ENCODE peak calls at places on chromosomes 12 and 14, in seven cellular contexts. K is right atrium auricular region; G is hepatocyte; B is aorta; M is effector memory CD4-positive, alpha-beta T cell; Z is heart left ventricle; H is adrenal gland. X is an unnamed sample.
A peak's percentile ranks its signal among the peaks of the same experiment; 100 is the strongest.

GRCh38 chr12:106304001-106304421 is 1.5 kb downstream of the TCP11L2 start:
- DNase-seq in K (no peak), G (peak; percentile 24), B (no peak), M (no peak), Z (no peak), H (no peak), X (no peak)

GRCh38 chr14:36981832-36982528 is 190.4 kb downstream of the SLC25A21 start:
- DNase-seq in K (no peak), G (no peak), B (no peak), M (no peak), Z (no peak), H (no peak), X (no peak)

GRCh38 chr12:4148418-4149056 is 125.0 kb upstream of the CCND2 start:
- DNase-seq in K (no peak), G (no peak), B (peak; percentile 79), M (peak; percentile 45), Z (peak; percentile 54), H (peak; percentile 33), X (no peak)

GRCh38 chr14:71730471-71730870 is 201.8 kb upstream of the RGS6 start:
- DNase-seq in K (no peak), G (no peak), B (no peak), M (no peak), Z (no peak), H (no peak), X (no peak)

GRCh38 chr12:58387199-58387598 is 445.8 kb downstream of the ATP23 start:
- DNase-seq in K (no peak), G (no peak), B (no peak), M (no peak), Z (no peak), H (no peak), X (no peak)

GRCh38 chr14:94823556-94824341 is 53.8 kb upstream of the GSC start:
- DNase-seq in K (no peak), G (no peak), B (no peak), M (no peak), Z (no peak), H (no peak), X (no peak)

GRCh38 chr12:26767116-26767515 is 65.9 kb downstream of the ITPR2 start:
- DNase-seq in K (no peak), G (no peak), B (no peak), M (no peak), Z (no peak), H (no peak), X (no peak)

GRCh38 chr14:74362361-74362915 is 14.2 kb downstream of the VRTN start:
- DNase-seq in K (peak; percentile 89), G (peak; percentile 87), B (peak; percentile 89), M (peak; percentile 24), Z (peak; percentile 82), H (peak; percentile 82), X (peak; percentile 89)

GRCh38 chr12:124581299-124581698 is 13.9 kb upstream of the NCOR2 start:
- DNase-seq in K (no peak), G (no peak), B (no peak), M (no peak), Z (no peak), H (peak; percentile 50), X (no peak)

GRCh38 chr12:7642876-7643309 is 22.8 kb downstream of the APOBEC1 start:
- DNase-seq in K (no peak), G (no peak), B (no peak), M (no peak), Z (no peak), H (no peak), X (no peak)

GRCh38 chr14:22668417-22668816 is 24.3 kb upstream of the OR6J1 start:
- DNase-seq in K (no peak), G (peak; percentile 43), B (no peak), M (no peak), Z (no peak), H (no peak), X (no peak)

GRCh38 chr14:41285193-41285748 is 321.4 kb upstream of the LRFN5 start:
- DNase-seq in K (no peak), G (peak; percentile 77), B (no peak), M (no peak), Z (no peak), H (peak; percentile 36), X (no peak)

GRCh38 chr12:51846209-51846779 is 2.2 kb downstream of the FIGNL2 start:
- DNase-seq in K (no peak), G (no peak), B (no peak), M (no peak), Z (no peak), H (no peak), X (no peak)

GRCh38 chr12:1758887-1759286 is 61.5 kb upstream of the LRTM2 start:
- DNase-seq in K (no peak), G (no peak), B (no peak), M (no peak), Z (no peak), H (no peak), X (no peak)

GRCh38 chr12:55619352-55620138 is 17.1 kb upstream of the OR10P1 start:
- DNase-seq in K (no peak), G (peak; percentile 93), B (no peak), M (no peak), Z (no peak), H (peak; percentile 56), X (no peak)

GRCh38 chr14:91754819-91755218 is 22.9 kb upstream of the CATSPERB start:
- DNase-seq in K (no peak), G (no peak), B (no peak), M (no peak), Z (no peak), H (no peak), X (no peak)

GRCh38 chr12:94863286-94863685 is 140.2 kb downstream of the NDUFA12 start:
- DNase-seq in K (no peak), G (no peak), B (no peak), M (no peak), Z (no peak), H (no peak), X (no peak)
- H3K4me1 ChIP-seq in K (no peaks in the 10 kb centered on the region), G (no peaks in the 10 kb centered on the region), B (no peaks in the 10 kb centered on the region), M (no peaks in the 10 kb centered on the region), Z (no peaks in the 10 kb centered on the region), H (no peaks in the 10 kb centered on the region), X (no peaks in the 10 kb centered on the region)

DNA sequence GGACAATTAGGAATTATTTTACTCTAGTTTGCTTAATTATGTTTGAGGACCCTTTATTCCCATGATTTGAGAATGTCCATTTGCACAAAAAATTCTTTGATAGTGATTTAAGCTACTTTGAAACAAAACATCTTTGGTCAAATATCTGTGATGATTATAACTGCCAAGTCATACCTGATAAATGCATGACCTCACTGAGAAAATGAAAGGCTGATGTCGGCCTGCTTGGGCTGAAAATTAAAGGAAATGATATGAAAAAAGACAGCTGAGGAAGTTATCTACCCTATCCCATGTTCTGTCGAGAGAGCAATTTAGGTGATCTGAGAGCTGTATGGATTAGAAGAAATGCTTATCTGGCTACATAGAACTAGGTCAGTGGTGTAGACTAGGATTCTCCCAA is 43.6 kb downstream of the ATL1 start:
- DNase-seq in K (no peak), G (no peak), B (no peak), M (no peak), Z (no peak), H (no peak), X (no peak)
- H3K27me3 ChIP-seq in K (no peaks in the 10 kb centered on the region), G (no peaks in the 10 kb centered on the region), B (no peaks in the 10 kb centered on the region), M (no peaks in the 10 kb centered on the region), Z (no peaks in the 10 kb centered on the region), H (no peaks in the 10 kb centered on the region), X (no peaks in the 10 kb centered on the region)

DNA sequence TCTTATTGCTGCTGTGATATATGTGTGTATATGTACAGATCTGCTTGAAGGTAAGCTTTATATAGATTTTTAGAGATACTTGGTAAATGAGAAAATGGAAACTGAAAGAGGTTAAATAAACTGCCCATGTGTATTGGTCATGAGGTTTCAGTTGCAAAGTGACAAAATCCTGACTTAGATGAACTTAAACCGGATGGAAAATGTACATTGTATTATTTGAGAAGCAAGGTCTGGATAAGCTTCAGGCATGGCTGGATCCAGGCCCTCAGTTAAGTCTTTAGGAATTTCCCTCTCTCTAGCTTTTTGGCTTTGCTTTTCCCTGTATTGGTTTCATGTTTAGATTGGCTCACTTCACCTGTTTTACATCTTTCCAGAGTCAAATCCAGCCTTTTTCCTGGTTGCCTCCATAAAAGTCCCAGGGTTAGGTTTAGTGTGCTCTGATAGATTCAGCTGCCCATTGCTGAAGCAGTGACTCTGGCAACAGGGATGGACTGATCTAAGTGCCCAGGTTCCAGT is 21.0 kb upstream of the MAP1LC3B2 start:
- DNase-seq in K (no peak), G (no peak), B (no peak), M (no peak), Z (no peak), H (no peak), X (no peak)
- H3K4me1 ChIP-seq in K (no peaks in the 10 kb centered on the region), G (peaks cover 20% of the 10 kb centered on the region), B (peaks cover 1% of the 10 kb centered on the region), M (peaks cover 5% of the 10 kb centered on the region), Z (peaks cover 19% of the 10 kb centered on the region), H (no peaks in the 10 kb centered on the region), X (peaks cover 56% of the 10 kb centered on the region)

DNA sequence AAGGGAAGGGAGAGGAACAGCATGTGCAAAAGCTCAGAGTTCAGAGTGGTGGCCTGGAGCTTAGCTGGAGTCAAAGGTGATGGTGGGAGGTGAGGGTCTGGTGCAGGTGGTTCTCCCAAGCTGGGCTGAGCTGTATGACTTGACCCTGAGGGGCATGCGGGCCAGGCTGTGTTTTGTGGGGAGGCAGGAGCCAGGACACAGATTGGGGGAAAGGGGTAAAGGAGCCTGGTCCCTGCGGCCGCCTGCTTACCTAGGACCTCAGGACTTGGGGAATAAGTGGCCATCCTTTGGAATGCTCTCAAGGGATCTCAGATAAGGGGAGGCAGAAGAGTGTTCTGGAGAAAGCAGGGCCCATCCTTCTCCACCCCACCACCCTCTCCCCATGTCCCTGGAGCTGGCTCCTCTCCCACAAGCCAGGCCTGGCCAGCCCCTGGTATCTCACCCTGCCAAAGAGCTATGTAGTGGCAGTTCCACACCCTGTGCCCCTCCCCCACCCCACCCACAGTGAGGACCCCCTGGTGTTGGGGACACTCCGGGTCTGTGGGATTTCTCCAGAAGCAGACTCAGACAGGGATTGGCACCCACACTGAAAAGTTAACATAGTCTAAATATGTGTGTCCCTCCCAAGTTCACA is 19.9 kb upstream of the CEP170B start:
- DNase-seq in K (no peak), G (no peak), B (no peak), M (no peak), Z (no peak), H (no peak), X (no peak)
- H3K27me3 ChIP-seq in K (peaks cover 6% of the 10 kb centered on the region), G (peaks cover 55% of the 10 kb centered on the region), B (no peaks in the 10 kb centered on the region), M (peaks cover 27% of the 10 kb centered on the region), Z (peaks cover 29% of the 10 kb centered on the region), H (peaks cover 48% of the 10 kb centered on the region), X (peaks cover 61% of the 10 kb centered on the region)